ENCODE peak calls at places on chromosomes 2 and 18, in six cellular contexts. Q is islet precursor cell, P is NCI-H1105, M is stromal cell of bone marrow, O is H54, N is Kasumi-1. R is an unnamed sample.

GRCh38 chr2:72915907-72916742 is 1.2 kb upstream of the EMX1 start:
- DNase-seq in N (no peak), P (peak), Q (peak), M (no peak), O (no peak), R (no peak)

GRCh38 chr2:222976521-222977076 is 75.4 kb upstream of the KCNE4 start:
- DNase-seq in O (no peak), Q (no peak), M (no peak), N (no peak), P (no peak), R (no peak)

GRCh38 chr2:3189076-3189591 is 188.5 kb downstream of the EIPR1 start:
- DNase-seq in O (peak), Q (no peak), P (no peak), N (no peak), M (no peak), R (no peak)

GRCh38 chr2:85853499-85854165 is 35.2 kb downstream of the ST3GAL5 start:
- DNase-seq in O (no peak), M (no peak), P (no peak), N (peak), Q (no peak), R (no peak)

GRCh38 chr18:32552421-32553030 is 81.8 kb upstream of the GAREM1 start:
- DNase-seq in M (peak), O (peak), N (peak), P (peak), Q (peak), R (peak)

GRCh38 chr2:197786010-197786877 is 1.1 kb upstream of the BOLL start:
- DNase-seq in N (peak), Q (peak), O (no peak), M (no peak), P (no peak), R (no peak)

GRCh38 chr2:73886357-73886756 is 6.5 kb upstream of the ACTG2 start:
- DNase-seq in N (no peak), P (no peak), O (no peak), Q (no peak), M (no peak), R (no peak)

GRCh38 chr18:12391487-12392136 is 14.6 kb upstream of the AFG3L2 start:
- DNase-seq in P (no peak), Q (peak), O (no peak), N (peak), M (peak), R (no peak)

GRCh38 chr2:186339716-186340115 is 146.3 kb upstream of the ZC3H15 start:
- DNase-seq in O (no peak), N (no peak), Q (no peak), P (no peak), M (no peak), R (no peak)

GRCh38 chr2:162694255-162694654 is 144.3 kb downstream of the KCNH7 start:
- DNase-seq in O (no peak), P (no peak), N (no peak), M (no peak), Q (no peak), R (no peak)

GRCh38 chr2:231781798-231782726 is 980 bp upstream of the PDE6D start:
- DNase-seq in O (no peak), Q (no peak), M (peak), P (no peak), N (peak), R (no peak)

GRCh38 chr2:127068351-127068741 is 38.6 kb downstream of the BIN1 start:
- DNase-seq in O (no peak), P (no peak), M (no peak), Q (no peak), N (no peak), R (no peak)

GRCh38 chr18:21803495-21803894 is 62.9 kb downstream of the MIB1 start:
- DNase-seq in Q (no peak), O (no peak), M (peak), N (no peak), P (no peak), R (no peak)

GRCh38 chr2:200393191-200393590 is 86.7 kb downstream of the SPATS2L start:
- DNase-seq in Q (no peak), N (no peak), P (no peak), O (no peak), M (no peak), R (no peak)

GRCh38 chr2:51013060-51013746 is 18.7 kb downstream of the NRXN1 start:
- DNase-seq in P (peak), N (peak), M (no peak), Q (peak), O (no peak), R (no peak)

GRCh38 chr2:226699321-226699720 is 100.3 kb downstream of the IRS1 start:
- DNase-seq in O (peak), P (no peak), N (no peak), Q (no peak), M (peak), R (no peak)

GRCh38 chr18:78138993-78139496 is 840.6 kb upstream of the SALL3 start:
- DNase-seq in O (no peak), P (peak), M (no peak), N (no peak), Q (no peak), R (no peak)

GRCh38 chr2:158214431-158214830 is 112.8 kb downstream of the UPP2 start:
- DNase-seq in N (peak), Q (no peak), P (no peak), O (no peak), M (peak), R (no peak)

GRCh38 chr18:37612519-37612918 is 46.9 kb upstream of the CELF4 start:
- DNase-seq in Q (no peak), P (no peak), M (no peak), N (no peak), O (no peak), R (no peak)

GRCh38 chr2:142415461-142415860 is 284.6 kb upstream of the LRP1B start:
- DNase-seq in M (no peak), Q (no peak), P (no peak), O (no peak), N (no peak), R (no peak)

GRCh38 chr2:179336782-179337534 is 72.3 kb upstream of the SESTD1 start:
- DNase-seq in M (peak), Q (peak), P (no peak), N (no peak), O (peak), R (no peak)

GRCh38 chr18:80143876-80144275 is 34.8 kb downstream of the ADNP2 start:
- DNase-seq in N (no peak), Q (no peak), P (no peak), O (no peak), M (no peak), R (no peak)

GRCh38 chr2:12441750-12442626 is 274.7 kb upstream of the TRIB2 start:
- DNase-seq in M (no peak), P (no peak), N (peak), Q (no peak), O (no peak), R (no peak)

GRCh38 chr2:221969087-221969829 is 329.5 kb downstream of the PAX3 start:
- DNase-seq in M (peak), N (peak), P (peak), O (peak), Q (no peak), R (no peak)

GRCh38 chr2:237701859-237702370 is 74.5 kb downstream of the LRRFIP1 start:
- DNase-seq in Q (no peak), O (no peak), N (peak), P (no peak), M (no peak), R (no peak)

GRCh38 chr2:240461471-240462072 is 26.1 kb downstream of the GPC1 start:
- DNase-seq in P (no peak), Q (no peak), N (no peak), O (no peak), M (no peak), R (no peak)

GRCh38 chr2:63872571-63873328 is 31.1 kb downstream of the UGP2 start:
- DNase-seq in P (no peak), N (no peak), O (no peak), Q (no peak), M (no peak), R (no peak)

GRCh38 chr18:49447810-49448745 is 12.4 kb downstream of the DYM start:
- DNase-seq in Q (peak), M (peak), N (peak), O (no peak), P (peak), R (peak)

GRCh38 chr18:76538846-76539245 is 43.8 kb upstream of the ZNF516 start:
- DNase-seq in Q (no peak), O (no peak), P (no peak), M (no peak), N (no peak), R (no peak)

GRCh38 chr2:199988176-199988575 is 32.8 kb downstream of the MAIP1 start:
- DNase-seq in O (no peak), N (peak), Q (no peak), M (no peak), P (no peak), R (no peak)

GRCh38 chr2:74843371-74844298 is 9.7 kb downstream of the HK2 start:
- DNase-seq in M (peak), P (no peak), Q (peak), N (peak), O (no peak), R (no peak)

GRCh38 chr18:54165450-54165849 is 59.0 kb downstream of the MBD2 start:
- DNase-seq in O (no peak), N (no peak), Q (no peak), M (no peak), P (no peak), R (no peak)

GRCh38 chr2:186503827-186504606 is 18.0 kb downstream of the ZC3H15 start:
- DNase-seq in N (peak), O (no peak), P (peak), Q (no peak), M (peak), R (no peak)

GRCh38 chr2:119449526-119449925 is 17.9 kb downstream of the TMEM37 start:
- DNase-seq in P (peak), Q (no peak), M (no peak), N (no peak), O (no peak), R (no peak)

R was measured in keratinocyte.